ENCODE peak calls at places on chromosomes 2 and 18, in four cellular contexts. One of them, this sample, is unnamed.
A peak's percentile ranks its signal among the peaks of the same experiment; 100 is the strongest.

GRCh38 chr2:69013837-69014796 is 1.1 kb downstream of the ANTXR1 start:
- DNase-seq in lung: no peak
- DNase-seq in A549: no peak
- DNase-seq in activated B cell treated with CpG ODN at 0.5 μM for 24 hours: no peak
- DNase-seq in this sample: no peak

GRCh38 chr2:190603374-190603773 is 45.5 kb upstream of the NAB1 start:
- DNase-seq in lung: no peak
- DNase-seq in A549: no peak
- DNase-seq in activated B cell treated with CpG ODN at 0.5 μM for 24 hours: no peak
- DNase-seq in this sample: no peak

GRCh38 chr18:43648002-43648401 is 370.7 kb upstream of the SYT4 start:
- DNase-seq in lung: no peak
- DNase-seq in A549: no peak
- DNase-seq in activated B cell treated with CpG ODN at 0.5 μM for 24 hours: no peak
- DNase-seq in this sample: no peak

GRCh38 chr18:46054956-46055831 is 16.9 kb downstream of the PSTPIP2 start:
- DNase-seq in lung: no peak
- DNase-seq in A549: no peak
- DNase-seq in activated B cell treated with CpG ODN at 0.5 μM for 24 hours: no peak
- DNase-seq in this sample: no peak

GRCh38 chr2:215711484-215712034 is 275.7 kb upstream of the FN1 start:
- DNase-seq in lung: no peak
- DNase-seq in A549: no peak
- DNase-seq in activated B cell treated with CpG ODN at 0.5 μM for 24 hours: no peak
- DNase-seq in this sample: no peak

GRCh38 chr2:146837857-146838256 is 1007.0 kb upstream of the ACVR2A start:
- DNase-seq in lung: no peak
- DNase-seq in A549: no peak
- DNase-seq in activated B cell treated with CpG ODN at 0.5 μM for 24 hours: no peak
- DNase-seq in this sample: no peak

GRCh38 chr2:33214436-33214835 is 262.0 kb upstream of the RASGRP3 start:
- DNase-seq in lung: no peak
- DNase-seq in A549: no peak
- DNase-seq in activated B cell treated with CpG ODN at 0.5 μM for 24 hours: no peak
- DNase-seq in this sample: no peak

GRCh38 chr2:151862688-151863087 is 34.5 kb upstream of the ARL5A start:
- DNase-seq in lung: no peak
- DNase-seq in A549: no peak
- DNase-seq in activated B cell treated with CpG ODN at 0.5 μM for 24 hours: no peak
- DNase-seq in this sample: no peak

GRCh38 chr2:53422979-53423378 is 344.6 kb upstream of the CHAC2 start:
- DNase-seq in lung: peak; percentile 38
- DNase-seq in A549: no peak
- DNase-seq in activated B cell treated with CpG ODN at 0.5 μM for 24 hours: no peak
- DNase-seq in this sample: peak; percentile 36

GRCh38 chr2:28726177-28726576 is 25.5 kb upstream of the PPP1CB start:
- DNase-seq in lung: no peak
- DNase-seq in A549: no peak
- DNase-seq in activated B cell treated with CpG ODN at 0.5 μM for 24 hours: no peak
- DNase-seq in this sample: no peak

GRCh38 chr2:44655401-44655864 is 286.1 kb upstream of the SIX3 start:
- DNase-seq in lung: no peak
- DNase-seq in A549: no peak
- DNase-seq in activated B cell treated with CpG ODN at 0.5 μM for 24 hours: no peak
- DNase-seq in this sample: no peak

GRCh38 chr2:108640731-108641130 is 78.6 kb upstream of the RANBP2 start:
- DNase-seq in lung: no peak
- DNase-seq in A549: peak; percentile 27
- DNase-seq in activated B cell treated with CpG ODN at 0.5 μM for 24 hours: no peak
- DNase-seq in this sample: no peak

GRCh38 chr2:118913131-118913804 is 28.7 kb upstream of the MARCO start:
- DNase-seq in lung: no peak
- DNase-seq in A549: no peak
- DNase-seq in activated B cell treated with CpG ODN at 0.5 μM for 24 hours: no peak
- DNase-seq in this sample: no peak

GRCh38 chr2:138727956-138728355 is 52.2 kb downstream of the NXPH2 start:
- DNase-seq in lung: no peak
- DNase-seq in A549: no peak
- DNase-seq in activated B cell treated with CpG ODN at 0.5 μM for 24 hours: no peak
- DNase-seq in this sample: no peak

GRCh38 chr2:25314514-25315315 is 27.0 kb downstream of the DNMT3A start:
- DNase-seq in lung: peak; percentile 58
- DNase-seq in A549: no peak
- DNase-seq in activated B cell treated with CpG ODN at 0.5 μM for 24 hours: no peak
- DNase-seq in this sample: peak; percentile 63

GRCh38 chr2:239463541-239464165 is 62.8 kb upstream of the HDAC4 start:
- DNase-seq in lung: no peak
- DNase-seq in A549: no peak
- DNase-seq in activated B cell treated with CpG ODN at 0.5 μM for 24 hours: peak; percentile 11
- DNase-seq in this sample: no peak

GRCh38 chr18:61876899-61877298 is 15.9 kb downstream of the RNF152 start:
- DNase-seq in lung: no peak
- DNase-seq in A549: no peak
- DNase-seq in activated B cell treated with CpG ODN at 0.5 μM for 24 hours: no peak
- DNase-seq in this sample: no peak

GRCh38 chr2:69603146-69603743 is 40.3 kb downstream of the AAK1 start:
- DNase-seq in lung: no peak
- DNase-seq in A549: no peak
- DNase-seq in activated B cell treated with CpG ODN at 0.5 μM for 24 hours: no peak
- DNase-seq in this sample: no peak

GRCh38 chr2:174760845-174761473 is 3.3 kb downstream of the CHRNA1 start:
- DNase-seq in lung: no peak
- DNase-seq in A549: no peak
- DNase-seq in activated B cell treated with CpG ODN at 0.5 μM for 24 hours: no peak
- DNase-seq in this sample: no peak

GRCh38 chr2:217062774-217063173 is 202.9 kb upstream of the TNP1 start:
- DNase-seq in lung: no peak
- DNase-seq in A549: no peak
- DNase-seq in activated B cell treated with CpG ODN at 0.5 μM for 24 hours: no peak
- DNase-seq in this sample: no peak

GRCh38 chr2:42300527-42300926 is 60.5 kb downstream of the COX7A2L start:
- DNase-seq in lung: no peak
- DNase-seq in A549: no peak
- DNase-seq in activated B cell treated with CpG ODN at 0.5 μM for 24 hours: no peak
- DNase-seq in this sample: no peak

GRCh38 chr2:101160454-101160853 is 9.3 kb upstream of the TBC1D8 start:
- DNase-seq in lung: no peak
- DNase-seq in A549: no peak
- DNase-seq in activated B cell treated with CpG ODN at 0.5 μM for 24 hours: no peak
- DNase-seq in this sample: no peak

GRCh38 chr2:9664365-9664764 is 33.6 kb upstream of the YWHAQ start:
- DNase-seq in lung: no peak
- DNase-seq in A549: no peak
- DNase-seq in activated B cell treated with CpG ODN at 0.5 μM for 24 hours: no peak
- DNase-seq in this sample: no peak

GRCh38 chr2:103785432-103785831 is 1023.6 kb downstream of the TMEM182 start:
- DNase-seq in lung: no peak
- DNase-seq in A549: no peak
- DNase-seq in activated B cell treated with CpG ODN at 0.5 μM for 24 hours: no peak
- DNase-seq in this sample: no peak

GRCh38 chr2:240186191-240186725 is 45.8 kb upstream of the OTOS start:
- DNase-seq in lung: no peak
- DNase-seq in A549: no peak
- DNase-seq in activated B cell treated with CpG ODN at 0.5 μM for 24 hours: no peak
- DNase-seq in this sample: no peak

GRCh38 chr2:46669996-46670793 is 190.8 kb downstream of the TMEM247 start:
- DNase-seq in lung: no peak
- DNase-seq in A549: no peak
- DNase-seq in activated B cell treated with CpG ODN at 0.5 μM for 24 hours: no peak
- DNase-seq in this sample: no peak

GRCh38 chr2:37585982-37586621 is 85.3 kb downstream of the CDC42EP3 start:
- DNase-seq in lung: no peak
- DNase-seq in A549: no peak
- DNase-seq in activated B cell treated with CpG ODN at 0.5 μM for 24 hours: no peak
- DNase-seq in this sample: no peak

GRCh38 chr18:13262839-13263691 is 44.5 kb downstream of the LDLRAD4 start:
- DNase-seq in lung: no peak
- DNase-seq in A549: no peak
- DNase-seq in activated B cell treated with CpG ODN at 0.5 μM for 24 hours: no peak
- DNase-seq in this sample: no peak

GRCh38 chr18:29823671-29824070 is 1218.9 kb downstream of the DSC3 start:
- DNase-seq in lung: no peak
- DNase-seq in A549: no peak
- DNase-seq in activated B cell treated with CpG ODN at 0.5 μM for 24 hours: no peak
- DNase-seq in this sample: no peak
- TF ChIP-seq CTCF in lung: no peak
- TF ChIP-seq CTCF in A549: no peak
- TF ChIP-seq CTCF in activated B cell treated with CpG ODN at 0.5 μM for 24 hours: no peak
- TF ChIP-seq CTCF in this sample: no peak

DNA sequence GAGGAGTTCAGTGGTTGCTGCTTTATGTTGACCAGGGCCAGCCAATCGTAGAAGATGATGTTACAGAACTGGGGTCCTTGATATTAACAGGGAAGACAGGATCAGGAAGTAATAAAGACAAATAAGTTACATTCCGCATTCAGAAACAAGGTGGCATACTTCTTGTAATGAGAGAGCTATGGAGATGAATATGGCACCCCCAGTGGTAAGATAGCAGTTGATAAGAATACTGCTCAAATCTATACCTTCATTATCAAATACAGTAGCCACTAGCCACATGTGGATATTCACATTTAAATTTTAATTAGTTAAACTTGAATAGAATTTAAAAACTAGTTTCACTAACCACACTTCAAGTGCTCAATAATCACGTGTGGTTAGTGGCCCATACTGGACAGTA is 290.4 kb upstream of the RBMS1 start:
- DNase-seq in lung: no peak
- DNase-seq in A549: no peak
- DNase-seq in activated B cell treated with CpG ODN at 0.5 μM for 24 hours: no peak
- DNase-seq in this sample: no peak
- TF ChIP-seq CTCF in lung: no peak
- TF ChIP-seq CTCF in A549: peak; percentile 18
- TF ChIP-seq CTCF in activated B cell treated with CpG ODN at 0.5 μM for 24 hours: no peak
- TF ChIP-seq CTCF in this sample: no peak

DNA sequence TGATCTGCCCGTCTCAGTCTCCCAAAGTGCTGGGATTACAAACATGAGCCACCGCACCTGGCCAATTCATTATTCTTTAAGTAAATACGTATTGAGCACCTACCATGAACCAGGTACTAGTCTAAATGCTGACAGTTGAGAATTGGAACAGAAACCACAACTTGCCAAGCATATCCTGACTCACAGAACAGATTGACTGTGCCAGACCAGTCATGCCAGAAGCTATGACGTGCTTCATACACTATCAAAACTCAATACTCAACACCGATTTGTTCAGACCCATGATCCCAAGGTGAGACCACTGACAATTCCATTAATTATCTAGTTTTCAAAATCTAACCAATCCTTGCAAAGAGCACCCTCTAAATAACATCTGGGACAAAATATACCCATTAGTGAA is 148.6 kb downstream of the B3GNT2 start:
- DNase-seq in lung: no peak
- DNase-seq in A549: no peak
- DNase-seq in activated B cell treated with CpG ODN at 0.5 μM for 24 hours: no peak
- DNase-seq in this sample: no peak
- TF ChIP-seq CTCF in lung: no peak
- TF ChIP-seq CTCF in A549: no peak
- TF ChIP-seq CTCF in activated B cell treated with CpG ODN at 0.5 μM for 24 hours: no peak
- TF ChIP-seq CTCF in this sample: no peak

DNA sequence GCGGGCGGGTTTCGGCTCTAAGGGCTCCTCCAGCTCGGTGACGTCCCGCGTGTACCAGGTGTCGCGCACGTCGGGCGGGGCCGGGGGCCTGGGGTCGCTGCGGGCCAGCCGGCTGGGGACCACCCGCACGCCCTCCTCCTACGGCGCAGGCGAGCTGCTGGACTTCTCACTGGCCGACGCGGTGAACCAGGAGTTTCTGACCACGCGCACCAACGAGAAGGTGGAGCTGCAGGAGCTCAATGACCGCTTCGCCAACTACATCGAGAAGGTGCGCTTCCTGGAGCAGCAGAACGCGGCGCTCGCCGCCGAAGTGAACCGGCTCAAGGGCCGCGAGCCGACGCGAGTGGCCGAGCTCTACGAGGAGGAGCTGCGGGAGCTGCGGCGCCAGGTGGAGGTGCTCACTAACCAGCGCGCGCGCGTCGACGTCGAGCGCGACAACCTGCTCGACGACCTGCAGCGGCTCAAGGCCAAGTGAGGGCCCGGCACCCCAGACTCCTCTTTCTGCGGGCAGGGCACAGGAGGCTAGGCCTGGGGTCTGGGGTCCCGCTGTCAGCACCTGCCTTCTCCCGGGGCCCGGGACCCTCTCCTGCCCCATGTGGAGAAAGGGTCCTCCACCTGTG is 503 bp downstream of the DES start:
- DNase-seq in lung: no peak
- DNase-seq in A549: no peak
- DNase-seq in activated B cell treated with CpG ODN at 0.5 μM for 24 hours: no peak
- DNase-seq in this sample: no peak
- TF ChIP-seq CTCF in lung: no peak
- TF ChIP-seq CTCF in A549: no peak
- TF ChIP-seq CTCF in activated B cell treated with CpG ODN at 0.5 μM for 24 hours: no peak
- TF ChIP-seq CTCF in this sample: no peak